ENCODE peak calls at places on chromosomes 2 and 18, in four cellular contexts. I, W, L and Z are unnamed samples.

GRCh38 chr2:95042472-95043271 is 17.2 kb downstream of the MAL start:
- DNase-seq in L (no peak), I (no peak), W (no peak), Z (no peak)

GRCh38 chr18:76908277-76908676 is 85.9 kb downstream of the ZNF236 start:
- DNase-seq in L (no peak), I (no peak), W (no peak), Z (no peak)

GRCh38 chr18:79246309-79247108 is 149.2 kb upstream of the NFATC1 start:
- DNase-seq in L (peak), I (peak), W (peak), Z (peak)

GRCh38 chr2:216490061-216490460 is 8.6 kb upstream of the RPL37A start:
- DNase-seq in L (no peak), W (peak), I (no peak), Z (no peak)

GRCh38 chr2:101509498-101510274 is 34.8 kb upstream of the RFX8 start:
- DNase-seq in W (no peak), L (no peak), I (no peak), Z (no peak)

GRCh38 chr2:102065675-102066252 is 74.0 kb downstream of the IL1R2 start:
- DNase-seq in W (peak), L (no peak), I (peak), Z (no peak)

GRCh38 chr2:189751080-189751658 is 11.4 kb downstream of the OSGEPL1 start:
- DNase-seq in W (peak), L (peak), I (peak), Z (peak)

GRCh38 chr18:46868171-46868921 is 49.0 kb downstream of the PIAS2 start:
- DNase-seq in I (no peak), L (peak), W (no peak), Z (no peak)

GRCh38 chr2:222706616-222707015 is 35.2 kb downstream of the MOGAT1 start:
- DNase-seq in I (no peak), L (no peak), W (no peak), Z (no peak)

GRCh38 chr2:73920577-73921545 is 5.8 kb upstream of the DGUOK start:
- DNase-seq in L (peak), I (peak), W (no peak), Z (peak)

GRCh38 chr2:103169856-103170255 is 408.0 kb downstream of the TMEM182 start:
- DNase-seq in W (no peak), I (no peak), L (no peak), Z (no peak)

GRCh38 chr2:41197781-41198180 is 745.9 kb upstream of the SLC8A1 start:
- DNase-seq in L (peak), W (peak), I (no peak), Z (no peak)

GRCh38 chr2:68698567-68699377 is 35.8 kb upstream of the ARHGAP25 start:
- DNase-seq in W (no peak), I (no peak), L (no peak), Z (no peak)

GRCh38 chr2:216553093-216553478 is 54.4 kb downstream of the RPL37A start:
- DNase-seq in I (no peak), W (peak), L (no peak), Z (no peak)

GRCh38 chr2:157197848-157198247 is 59.7 kb upstream of the GALNT5 start:
- DNase-seq in L (no peak), W (no peak), I (no peak), Z (no peak)

GRCh38 chr2:61694312-61695274 is 156.4 kb upstream of the XPO1 start:
- DNase-seq in W (peak), I (peak), L (peak), Z (peak)
- TF ChIP-seq CTCF in W (peak), I (peak), L (peak), Z (peak)

DNA sequence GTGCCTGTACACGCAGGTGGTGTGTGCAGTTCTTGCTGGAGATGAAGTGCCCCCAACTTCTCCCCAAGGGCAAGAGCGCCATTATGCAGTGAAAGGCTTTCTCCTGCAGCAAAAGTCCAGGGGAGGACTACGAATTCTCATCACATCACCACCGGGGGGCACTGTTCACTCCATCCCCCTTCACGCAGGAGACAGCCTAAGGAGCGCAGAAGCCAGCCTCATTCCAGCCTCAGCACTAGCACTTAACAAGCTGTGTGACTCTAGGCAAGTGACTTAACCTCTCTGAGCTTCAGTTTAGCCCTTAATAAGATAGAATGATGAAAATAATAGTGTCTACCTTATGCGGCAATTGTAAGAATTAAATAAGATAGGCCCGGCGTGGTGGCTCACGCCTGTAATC is 32.3 kb downstream of the DNMT3A start:
- DNase-seq in L (peak), I (peak), W (peak), Z (peak)
- TF ChIP-seq CTCF in L (peak), I (peak), W (peak), Z (peak)

GRCh38 chr2:99106905-99107304 is 34.6 kb upstream of the C2orf15 start:
- DNase-seq in L (no peak), I (no peak), W (no peak), Z (no peak)

GRCh38 chr2:99104006-99104405 is 37.5 kb upstream of the C2orf15 start:
- DNase-seq in W (no peak), L (no peak), I (no peak), Z (no peak)

GRCh38 chr2:99096728-99097127 is 44.8 kb upstream of the C2orf15 start:
- DNase-seq in W (no peak), I (no peak), L (no peak), Z (no peak)

DNA sequence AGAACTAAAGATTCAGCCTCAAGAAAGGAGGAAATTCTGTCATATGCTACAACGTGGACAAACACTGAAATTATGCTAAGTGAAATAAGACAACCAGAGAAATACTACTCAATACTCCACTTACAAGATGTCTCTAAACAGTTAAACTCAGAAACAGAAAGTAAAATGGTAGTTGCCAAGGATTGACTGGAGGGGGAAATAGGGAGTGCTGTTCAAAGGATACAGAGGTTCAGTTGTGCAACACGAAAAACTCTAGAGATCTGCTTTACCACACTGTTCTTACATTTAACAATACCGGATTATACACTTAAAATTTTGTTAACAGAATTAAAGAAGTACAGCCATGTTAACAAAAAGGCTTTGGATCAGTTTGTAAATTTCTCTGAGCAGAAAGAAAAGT is 39.8 kb upstream of the C2orf15 start:
- DNase-seq in W (peak), L (no peak), I (no peak), Z (no peak)
- TF ChIP-seq CTCF in W (no peak), L (no peak), I (no peak), Z (no peak)

GRCh38 chr2:170846318-170846717 is 29.6 kb downstream of the GAD1 start:
- DNase-seq in W (no peak), L (no peak), I (no peak), Z (no peak)

GRCh38 chr2:170842785-170843184 is 26.1 kb downstream of the GAD1 start:
- DNase-seq in L (no peak), W (peak), I (no peak), Z (no peak)

GRCh38 chr2:170847716-170848115 is 31.0 kb downstream of the GAD1 start:
- DNase-seq in W (no peak), L (no peak), I (no peak), Z (no peak)

GRCh38 chr2:170843656-170844055 is 27.0 kb downstream of the GAD1 start:
- DNase-seq in I (no peak), W (peak), L (no peak), Z (no peak)

DNA sequence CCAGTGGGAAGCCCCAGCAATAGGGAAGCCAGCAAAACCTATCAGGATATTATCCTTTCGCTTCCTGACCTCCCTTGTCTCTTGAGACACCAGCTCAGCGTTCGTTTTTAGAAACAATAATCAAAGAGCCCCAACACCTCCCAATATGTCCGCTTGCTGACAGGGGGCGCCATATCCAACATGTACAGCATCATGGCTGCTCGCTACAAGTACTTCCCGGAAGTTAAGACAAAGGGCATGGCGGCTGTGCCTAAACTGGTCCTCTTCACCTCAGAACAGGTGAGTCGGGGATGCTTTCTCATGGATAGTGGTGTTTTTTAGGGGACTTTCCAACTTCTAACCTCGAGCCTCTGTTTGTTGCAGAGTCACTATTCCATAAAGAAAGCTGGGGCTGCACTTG is 28.7 kb downstream of the GAD1 start:
- DNase-seq in L (peak), W (no peak), I (peak), Z (peak)
- TF ChIP-seq CTCF in L (peak), W (no peak), I (peak), Z (no peak)

GRCh38 chr2:83827618-83828017 is 631.5 kb downstream of the SUCLG1 start:
- DNase-seq in W (no peak), L (no peak), I (no peak), Z (no peak)
- TF ChIP-seq CTCF in W (no peak), L (peak), I (peak), Z (no peak)

DNA sequence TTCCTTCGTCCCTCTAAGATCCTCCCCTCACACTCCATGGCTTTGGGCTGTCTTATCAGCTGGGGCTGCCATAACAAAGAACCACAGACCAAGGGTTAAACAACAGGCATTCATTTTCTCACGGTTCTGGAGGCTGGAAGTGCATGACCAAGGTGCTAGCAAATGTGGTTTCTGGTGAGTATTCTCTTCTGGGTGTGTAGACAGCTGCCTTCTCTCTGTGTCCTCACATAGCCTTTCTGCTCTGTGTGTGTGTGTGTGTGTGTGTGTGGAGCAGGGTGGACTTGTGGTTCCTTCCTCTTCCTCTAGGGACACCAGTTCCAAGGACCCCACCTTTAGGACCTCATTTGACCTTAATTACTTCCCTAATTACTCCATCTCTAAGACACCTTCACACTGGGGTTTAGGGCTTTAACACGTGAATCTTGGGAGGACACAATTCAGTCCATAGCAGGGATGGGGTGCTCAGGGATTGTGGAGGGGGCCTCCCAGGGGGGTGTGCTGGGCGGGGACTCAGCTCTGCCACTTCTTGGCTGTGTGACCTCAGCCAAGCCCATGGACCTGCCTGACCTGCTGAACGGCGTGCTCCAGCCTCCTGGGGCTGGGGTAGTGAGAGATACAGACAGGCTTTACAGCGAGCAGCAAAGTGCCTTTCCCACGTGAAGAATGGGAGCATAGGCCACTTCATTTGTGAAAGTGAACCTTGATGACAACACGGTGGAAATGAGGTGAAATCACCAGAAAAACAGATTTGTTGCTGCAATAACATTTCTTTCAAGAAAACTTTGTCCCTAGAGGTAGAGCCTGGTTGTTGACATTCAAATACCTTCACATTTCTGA is 38.1 kb downstream of the ACKR3 start:
- DNase-seq in I (peak), W (peak), L (peak), Z (no peak)
- TF ChIP-seq CTCF in I (peak), W (peak), L (peak), Z (no peak)

GRCh38 chr2:127199223-127199622 is 20.9 kb downstream of the CYP27C1 start:
- DNase-seq in L (no peak), W (no peak), I (no peak), Z (no peak)

GRCh38 chr2:127196998-127197397 is 23.1 kb downstream of the CYP27C1 start:
- DNase-seq in L (peak), W (no peak), I (peak), Z (no peak)

GRCh38 chr2:127196549-127196948 is 23.6 kb downstream of the CYP27C1 start:
- DNase-seq in I (no peak), L (no peak), W (no peak), Z (no peak)

GRCh38 chr2:127195140-127196074 is 24.7 kb downstream of the CYP27C1 start:
- DNase-seq in W (no peak), I (no peak), L (no peak), Z (no peak)

DNA sequence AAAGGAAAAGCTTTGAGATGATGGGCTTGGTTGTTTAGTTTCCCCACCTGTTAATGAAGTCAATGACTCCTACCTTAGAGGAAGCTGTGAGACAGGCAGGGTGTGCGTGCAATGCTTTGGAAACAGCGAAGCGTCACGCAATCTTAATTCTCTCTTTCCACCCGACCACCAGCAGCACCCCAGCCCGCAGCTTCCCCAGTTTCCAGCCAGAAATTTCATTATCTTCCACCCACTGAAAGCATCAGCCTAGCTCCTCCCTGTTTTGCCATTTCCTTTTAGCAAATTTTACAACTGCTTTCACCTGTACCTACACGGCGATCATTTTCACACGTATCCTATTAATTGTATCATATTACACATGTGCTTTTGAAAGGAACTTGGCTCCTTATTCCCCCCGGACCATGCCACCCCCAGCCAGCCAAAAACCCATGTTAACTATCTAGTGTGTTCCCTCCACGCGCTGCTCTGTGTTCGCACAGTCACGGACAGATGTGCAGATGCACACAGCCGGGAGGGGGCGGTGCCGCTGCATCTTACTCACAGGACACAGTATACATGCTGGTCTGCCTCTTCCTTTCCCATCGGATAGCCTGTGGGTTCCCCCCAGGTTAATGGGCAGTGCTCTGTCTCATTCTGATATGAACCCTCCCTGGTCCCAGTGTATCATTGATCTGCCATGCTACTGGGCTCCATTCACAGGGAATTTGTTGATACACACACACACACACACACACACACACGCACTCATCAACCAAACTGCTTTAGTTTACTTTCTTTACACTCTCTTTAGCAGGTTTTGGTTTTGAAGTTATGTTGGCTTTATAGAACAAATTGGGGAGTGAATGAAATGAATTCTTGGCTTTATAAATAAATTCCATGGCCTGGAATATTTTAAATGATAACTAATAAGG is 22.4 kb downstream of the CYP27C1 start:
- DNase-seq in I (peak), L (peak), W (peak), Z (peak)
- TF ChIP-seq CTCF in I (peak), L (peak), W (peak), Z (no peak)

GRCh38 chr2:141906673-141907072 is 224.1 kb downstream of the LRP1B start:
- DNase-seq in I (no peak), L (no peak), W (no peak), Z (no peak)

GRCh38 chr2:141899740-141900139 is 231.1 kb downstream of the LRP1B start:
- DNase-seq in L (no peak), W (no peak), I (no peak), Z (no peak)

DNA sequence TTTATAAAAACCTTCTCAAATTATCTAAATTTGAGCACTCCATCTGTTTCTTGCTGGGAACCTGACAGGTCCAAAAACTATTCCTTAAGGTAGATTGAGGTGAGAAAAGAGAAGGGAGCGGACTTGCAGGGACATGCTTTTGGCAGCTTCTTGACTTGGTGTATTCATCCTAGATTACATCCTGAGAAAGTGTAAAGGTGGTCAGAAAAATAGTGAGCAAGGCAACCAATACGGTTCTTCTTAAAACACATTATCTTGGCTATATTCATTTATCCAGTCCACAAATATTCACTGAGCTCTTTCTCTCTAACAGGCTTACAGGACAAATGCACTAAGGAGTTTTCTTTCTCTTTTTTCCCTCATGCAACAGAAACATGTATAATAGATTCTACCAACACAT is 230.0 kb downstream of the LRP1B start:
- DNase-seq in I (no peak), W (no peak), L (no peak), Z (no peak)
- TF ChIP-seq CTCF in I (no peak), W (no peak), L (no peak), Z (no peak)

DNA sequence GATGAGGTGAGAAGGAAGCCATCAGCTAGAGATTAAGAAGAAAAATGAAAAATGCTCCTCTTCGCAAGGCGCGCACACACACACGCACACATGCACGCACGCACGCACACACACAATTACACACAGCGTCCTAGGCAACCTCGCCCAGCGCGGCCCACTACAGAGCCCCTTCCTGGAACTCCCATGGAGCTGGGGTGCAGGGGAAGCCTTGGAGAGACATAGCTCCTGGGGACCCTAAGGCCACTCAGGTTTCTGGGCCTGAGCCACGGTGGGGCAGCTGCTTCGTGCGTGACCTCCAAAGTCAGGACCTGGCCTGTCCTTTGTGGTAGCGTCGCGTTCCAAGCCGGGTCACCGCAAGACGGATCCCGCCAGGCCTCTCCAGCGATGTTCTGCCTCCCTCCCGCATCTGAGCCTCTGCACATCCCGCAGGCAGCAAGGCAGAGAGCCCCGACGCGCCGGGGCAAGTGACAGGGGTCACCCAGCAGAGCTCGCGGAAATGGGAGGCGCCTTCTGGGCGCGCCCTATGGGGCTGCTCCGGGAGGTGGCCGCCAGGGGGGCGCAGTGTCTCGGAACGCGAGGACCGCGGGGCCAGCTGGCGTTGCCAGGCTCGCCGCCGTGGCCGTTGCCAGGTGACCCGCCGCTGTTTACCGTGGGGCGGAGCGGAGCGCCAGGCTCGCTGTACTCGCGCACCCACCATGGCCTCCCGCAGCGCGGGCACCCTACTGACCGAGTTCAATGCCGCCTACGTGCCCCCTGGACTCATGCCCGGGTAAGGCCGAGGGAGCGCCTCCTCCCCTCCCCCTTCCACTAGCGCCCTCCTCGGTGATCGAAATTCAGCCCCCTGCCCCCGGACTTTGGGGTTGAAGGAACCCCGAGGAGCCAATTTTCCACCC is 79.0 kb downstream of the CIB4 start:
- DNase-seq in W (no peak), L (no peak), I (peak), Z (peak)
- TF ChIP-seq CTCF in W (peak), L (no peak), I (peak), Z (peak)